ENCODE peak calls at places on chromosomes 5 and 9, in ten cellular contexts. I is cardiac fibroblast; P is adrenal gland; G is GM12865; F is CD8-positive, alpha-beta T cell; N is epithelial cell of esophagus; E is heart left ventricle; R is fibroblast of pulmonary artery; H is AG04450; K is tibial artery. Q is an unnamed sample.

GRCh38 chr9:114224247-114224610 is 68.9 kb downstream of the COL27A1 start:
- DNase-seq in F (no peak), I (peak), R (peak), G (no peak), K (no peak), P (no peak), N (peak), H (no peak), E (no peak), Q (peak)

GRCh38 chr5:34488984-34489383 is 167.1 kb upstream of the RAI14 start:
- DNase-seq in R (no peak), I (no peak), H (no peak), P (no peak), K (no peak), F (no peak), N (peak), E (no peak), G (no peak), Q (no peak)

GRCh38 chr5:30592833-30593232 is 600.7 kb upstream of the CDH6 start:
- DNase-seq in G (no peak), N (no peak), E (no peak), R (no peak), I (no peak), F (no peak), H (no peak), K (no peak), P (no peak), Q (no peak)

GRCh38 chr5:74325866-74326265 is 314.7 kb downstream of the ENC1 start:
- DNase-seq in N (peak), H (no peak), F (no peak), R (no peak), E (no peak), G (no peak), I (peak), P (no peak), K (no peak), Q (peak)

GRCh38 chr9:86792136-86792535 is 155.2 kb downstream of the GAS1 start:
- DNase-seq in H (no peak), F (no peak), P (no peak), E (no peak), R (no peak), N (peak), G (no peak), I (no peak), K (no peak), Q (no peak)

GRCh38 chr9:93224591-93224990 is 40.7 kb downstream of the WNK2 start:
- DNase-seq in N (peak), K (no peak), E (no peak), R (no peak), I (no peak), G (no peak), P (no peak), H (no peak), F (no peak), Q (no peak)

GRCh38 chr5:850511-851006 is at the start of gene ZDHHC11:
- DNase-seq in I (no peak), R (no peak), E (peak), P (no peak), H (no peak), K (peak), G (no peak), N (no peak), F (no peak), Q (no peak)

GRCh38 chr9:76415731-76416130 is 21.5 kb upstream of the RFK start:
- DNase-seq in I (peak), F (no peak), E (no peak), P (peak), K (no peak), H (no peak), N (no peak), G (no peak), R (peak), Q (peak)

GRCh38 chr9:111789881-111790280 is 4.9 kb downstream of the SHOC1 start:
- DNase-seq in K (no peak), I (no peak), R (no peak), H (no peak), G (no peak), E (no peak), P (no peak), F (no peak), N (peak), Q (no peak)

GRCh38 chr5:11153672-11154377 is 392.8 kb upstream of the DAP start:
- DNase-seq in K (no peak), I (no peak), R (no peak), H (no peak), G (no peak), F (no peak), P (no peak), N (no peak), E (no peak), Q (no peak)

GRCh38 chr5:81265101-81265500 is 32.0 kb downstream of the CKMT2 start:
- DNase-seq in N (peak), E (no peak), R (peak), H (no peak), I (peak), K (no peak), F (no peak), P (no peak), G (no peak), Q (no peak)

GRCh38 chr5:140926211-140926902 is at the start of gene PCDHAC1:
- DNase-seq in G (no peak), K (peak), I (peak), H (no peak), P (peak), E (peak), F (no peak), N (peak), R (peak), Q (peak)

GRCh38 chr9:125763373-125763772 is 16.2 kb downstream of the PBX3 start:
- DNase-seq in F (no peak), N (peak), K (no peak), P (no peak), I (peak), G (no peak), H (no peak), E (no peak), R (peak), Q (no peak)

GRCh38 chr5:35852084-35852734 is 4.5 kb upstream of the IL7R start:
- DNase-seq in R (no peak), H (no peak), F (no peak), E (no peak), K (no peak), G (peak), N (no peak), P (peak), I (no peak), Q (no peak)

GRCh38 chr9:36485647-36486453 is 85.8 kb upstream of the RNF38 start:
- DNase-seq in P (peak), N (peak), E (no peak), F (no peak), G (no peak), I (no peak), H (no peak), K (peak), R (no peak), Q (peak)

GRCh38 chr5:17238521-17239041 is 21.1 kb downstream of the BASP1 start:
- DNase-seq in N (peak), P (no peak), G (no peak), F (no peak), R (peak), K (no peak), H (no peak), I (peak), E (no peak), Q (peak)

GRCh38 chr5:76467221-76467620 is 64.1 kb downstream of the IQGAP2 start:
- DNase-seq in R (no peak), G (no peak), P (no peak), F (no peak), H (no peak), E (no peak), I (no peak), N (no peak), K (no peak), Q (no peak)

GRCh38 chr5:82334856-82335255 is 56.7 kb upstream of the RPS23 start:
- DNase-seq in P (no peak), H (peak), N (no peak), G (no peak), F (no peak), E (no peak), R (peak), I (peak), K (no peak), Q (peak)

GRCh38 chr9:114307323-114308250 is 15.3 kb upstream of the ORM1 start:
- DNase-seq in F (no peak), K (peak), H (no peak), P (no peak), E (no peak), G (no peak), N (no peak), R (peak), I (peak), Q (peak)

GRCh38 chr5:173574983-173575382 is 41.5 kb downstream of the BOD1 start:
- DNase-seq in H (no peak), N (no peak), E (no peak), F (no peak), K (no peak), G (no peak), R (no peak), I (no peak), P (no peak), Q (no peak)

GRCh38 chr5:39486361-39486760 is 61.6 kb upstream of the DAB2 start:
- DNase-seq in H (no peak), E (no peak), N (no peak), R (no peak), K (no peak), F (no peak), P (no peak), G (no peak), I (no peak), Q (no peak)

GRCh38 chr9:131657031-131657377 is 82.9 kb downstream of the RAPGEF1 start:
- DNase-seq in F (no peak), I (no peak), K (no peak), E (no peak), H (no peak), N (no peak), P (no peak), G (peak), R (no peak), Q (no peak)

GRCh38 chr9:5336683-5337082 is 3.0 kb downstream of the RLN1 start:
- DNase-seq in G (no peak), H (no peak), E (no peak), I (no peak), R (no peak), P (no peak), F (no peak), K (no peak), N (no peak), Q (no peak)

GRCh38 chr5:171840701-171841522 is 55.3 kb downstream of the SMIM23 start:
- DNase-seq in H (no peak), K (no peak), N (no peak), P (no peak), F (no peak), G (no peak), I (no peak), E (no peak), R (no peak), Q (no peak)

GRCh38 chr9:38257626-38258215 is 134.8 kb upstream of the ALDH1B1 start:
- DNase-seq in G (no peak), E (no peak), I (no peak), K (no peak), N (no peak), F (no peak), P (no peak), H (no peak), R (no peak), Q (no peak)

GRCh38 chr9:109286571-109286977 is 34.3 kb downstream of the EPB41L4B start:
- DNase-seq in N (peak), H (no peak), F (no peak), R (peak), G (no peak), K (no peak), E (no peak), I (peak), P (no peak), Q (peak)

GRCh38 chr5:100840769-100841168 is 62.3 kb downstream of the ST8SIA4 start:
- DNase-seq in G (peak), H (no peak), N (no peak), R (no peak), I (no peak), E (no peak), K (no peak), F (no peak), P (no peak), Q (no peak)

GRCh38 chr5:113510836-113511451 is 2.5 kb upstream of the YTHDC2 start:
- DNase-seq in K (no peak), N (peak), H (no peak), E (no peak), F (no peak), R (peak), I (peak), P (no peak), G (peak), Q (peak)

GRCh38 chr9:94812343-94812742 is 85.8 kb downstream of the AOPEP start:
- DNase-seq in G (peak), H (no peak), E (no peak), I (peak), N (peak), P (no peak), R (peak), K (no peak), F (no peak), Q (peak)

GRCh38 chr9:5978523-5978922 is 36.9 kb downstream of the RANBP6 start:
- DNase-seq in E (no peak), P (no peak), R (no peak), I (no peak), K (no peak), N (no peak), H (no peak), F (no peak), G (no peak), Q (no peak)

GRCh38 chr5:146130440-146131045 is 25.2 kb upstream of the PLAC8L1 start:
- DNase-seq in P (no peak), I (peak), K (no peak), F (no peak), R (peak), G (peak), N (peak), E (no peak), H (peak), Q (peak)

GRCh38 chr9:120937596-120937995 is 11.0 kb upstream of the TRAF1 start:
- DNase-seq in N (no peak), H (no peak), P (no peak), R (peak), G (no peak), I (peak), E (no peak), K (no peak), F (no peak), Q (no peak)

GRCh38 chr5:74289238-74289637 is 351.3 kb downstream of the ENC1 start:
- DNase-seq in H (no peak), E (no peak), G (no peak), K (no peak), R (no peak), I (no peak), N (peak), F (no peak), P (no peak), Q (no peak)

GRCh38 chr9:123806829-123807228 is 123.1 kb downstream of the DENND1A start:
- DNase-seq in N (no peak), P (no peak), H (no peak), K (no peak), G (no peak), I (no peak), E (no peak), F (no peak), R (no peak), Q (no peak)

GRCh38 chr9:123812984-123813383 is 116.9 kb downstream of the DENND1A start:
- DNase-seq in K (no peak), N (no peak), I (no peak), R (no peak), G (no peak), E (no peak), P (no peak), F (no peak), H (no peak), Q (no peak)

GRCh38 chr9:123807241-123807640 is 122.7 kb downstream of the DENND1A start:
- DNase-seq in G (no peak), P (no peak), K (no peak), E (no peak), R (peak), F (no peak), I (peak), H (no peak), N (peak), Q (no peak)
- H3K4me3 ChIP-seq in G (no peak), P (no peak), K (no peak), E (no peak), R (no peak), F (no peak), I (no peak), H (no peak), N (no peak), Q (no peak)

DNA sequence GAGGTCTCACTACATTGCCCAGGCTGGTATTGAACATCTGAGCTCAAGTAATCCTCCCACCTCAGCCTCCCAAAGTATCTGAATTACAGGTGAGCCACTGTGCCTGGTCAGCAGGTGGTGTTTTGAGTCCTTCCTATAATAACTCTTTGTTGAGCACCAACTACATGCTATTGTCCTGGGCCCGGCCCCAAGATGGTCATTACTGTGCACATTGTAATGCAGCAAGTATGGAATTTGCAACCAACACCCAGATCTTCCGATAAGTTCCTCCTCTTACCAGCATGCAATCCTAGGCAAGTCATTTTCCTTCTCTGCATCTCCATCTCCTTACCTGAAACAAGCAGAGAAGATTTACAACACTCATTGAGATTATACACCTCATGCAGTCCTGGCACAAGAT is 510.3 kb upstream of the KLF4 start:
- DNase-seq in K (no peak), R (no peak), P (no peak), I (peak), F (no peak), E (no peak), H (no peak), G (no peak), N (peak), Q (peak)
- TF ChIP-seq CTCF in K (no peak), R (no peak), P (no peak), I (no peak), F (no peak), E (no peak), H (no peak), G (no peak), N (no peak), Q (no peak)

GRCh38 chr9:136373300-136374182 is at the start of gene CARD9:
- DNase-seq in E (no peak), I (no peak), F (no peak), G (no peak), P (no peak), R (no peak), K (no peak), N (no peak), H (no peak), Q (no peak)

GRCh38 chr9:136374183-136374575 is 710 bp upstream of the CARD9 start:
- DNase-seq in F (no peak), G (no peak), H (no peak), R (no peak), N (peak), I (no peak), E (no peak), K (no peak), P (no peak), Q (no peak)

GRCh38 chr9:136372006-136372405 is 1.5 kb downstream of the CARD9 start:
- DNase-seq in K (no peak), I (no peak), E (no peak), N (no peak), F (no peak), G (no peak), H (no peak), R (no peak), P (no peak), Q (no peak)

GRCh38 chr9:136370687-136371530 is 2.6 kb downstream of the CARD9 start:
- DNase-seq in K (no peak), N (no peak), R (no peak), G (no peak), P (peak), I (peak), E (no peak), F (no peak), H (no peak), Q (no peak)

DNA sequence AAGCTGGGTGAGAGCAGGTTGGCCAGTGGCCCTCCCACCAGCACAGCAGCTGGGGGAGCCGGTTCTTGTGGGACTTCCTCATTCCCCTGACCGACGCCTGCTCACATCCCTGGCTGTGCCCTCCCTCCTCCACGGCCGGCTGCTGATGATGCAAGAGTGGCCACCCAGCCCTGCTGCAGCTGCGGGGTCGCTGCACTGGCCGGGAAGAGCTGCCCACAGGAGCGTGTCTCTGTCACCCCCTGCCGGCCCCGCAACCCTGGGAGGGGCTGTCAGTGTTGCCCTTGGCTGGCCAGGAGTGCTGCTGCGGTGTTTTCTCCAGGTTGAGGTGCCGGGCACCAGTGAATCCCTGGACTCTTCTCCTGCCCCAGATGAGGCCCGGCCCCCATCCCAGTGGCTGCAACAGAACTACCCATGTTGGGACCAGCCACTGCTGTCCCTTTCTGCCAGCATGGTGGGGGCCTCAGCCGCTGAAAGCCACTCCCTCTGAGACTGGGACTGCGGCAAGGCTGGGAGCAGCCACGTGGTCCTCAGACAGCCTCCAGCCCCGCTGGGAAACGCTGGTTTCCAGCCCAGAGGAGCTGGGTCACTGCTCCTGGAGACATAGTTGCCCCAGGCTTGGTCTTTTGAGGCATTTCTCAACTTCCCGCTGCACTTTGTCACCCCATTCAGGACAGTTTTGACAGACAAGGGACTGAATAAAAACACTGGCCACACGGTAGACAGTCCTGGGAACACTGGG is 739 bp downstream of the CARD9 start:
- DNase-seq in H (peak), E (peak), P (peak), N (peak), K (no peak), I (peak), G (no peak), F (no peak), R (peak), Q (peak)
- H3K4me3 ChIP-seq in H (no peak), E (peak), P (no peak), N (no peak), K (peak), I (peak), G (peak), F (no peak), R (no peak), Q (peak)

GRCh38 chr5:98840946-98841345 is 67.5 kb downstream of the RGMB start:
- DNase-seq in K (no peak), I (peak), R (peak), N (no peak), P (no peak), H (no peak), F (no peak), E (no peak), G (no peak), Q (no peak)

GRCh38 chr5:98844865-98845264 is 71.4 kb downstream of the RGMB start:
- DNase-seq in K (no peak), G (no peak), F (no peak), N (no peak), P (no peak), H (no peak), R (no peak), E (no peak), I (no peak), Q (no peak)

GRCh38 chr5:98843481-98843880 is 70.0 kb downstream of the RGMB start:
- DNase-seq in R (no peak), K (no peak), P (no peak), F (no peak), E (no peak), H (no peak), G (no peak), I (no peak), N (no peak), Q (no peak)

GRCh38 chr5:98836175-98836574 is 62.7 kb downstream of the RGMB start:
- DNase-seq in H (no peak), R (no peak), P (no peak), G (no peak), E (no peak), N (peak), K (no peak), F (no peak), I (no peak), Q (no peak)

GRCh38 chr5:98839469-98840383 is 66.3 kb downstream of the RGMB start:
- DNase-seq in N (peak), F (no peak), I (peak), G (no peak), P (peak), E (no peak), H (no peak), K (no peak), R (peak), Q (peak)
- TF ChIP-seq CTCF in N (peak), F (no peak), I (peak), G (no peak), P (no peak), E (peak), H (peak), K (no peak), R (peak), Q (peak)

Q was measured in AG10803.